ENCODE peak calls at places on chromosomes 11 and 22, in nine cellular contexts. C, E, B, M, T, A, G, L and D are unnamed samples.

GRCh38 chr11:85682330-85683305 is 3.4 kb downstream of the CCDC89 start:
- DNase-seq in M (peak), A (peak), G (peak), L (peak), B (peak), T (no peak), C (no peak), E (peak), D (peak)

GRCh38 chr11:17508306-17508705 is 31.7 kb upstream of the ABCC8 start:
- DNase-seq in B (no peak), G (no peak), E (no peak), A (no peak), M (no peak), C (no peak), T (no peak), L (no peak), D (peak)

GRCh38 chr22:45892681-45893461 is 84.1 kb downstream of the WNT7B start:
- DNase-seq in M (peak), L (no peak), C (no peak), T (no peak), G (no peak), B (no peak), A (peak), E (no peak), D (no peak)

GRCh38 chr11:14386895-14387480 is 28.0 kb upstream of the RRAS2 start:
- DNase-seq in E (no peak), B (peak), L (peak), M (peak), G (peak), T (no peak), C (no peak), A (no peak), D (peak)

GRCh38 chr11:65477271-65478029 is 21.4 kb upstream of the MALAT1 start:
- DNase-seq in C (no peak), T (no peak), B (peak), E (peak), L (peak), A (peak), M (peak), G (peak), D (peak)

GRCh38 chr22:49685116-49685515 is 142.6 kb downstream of the BRD1 start:
- DNase-seq in E (no peak), M (no peak), B (no peak), L (no peak), A (no peak), T (no peak), G (no peak), C (no peak), D (no peak)

GRCh38 chr11:103234974-103235373 is 125.7 kb downstream of the DYNC2H1 start:
- DNase-seq in L (no peak), M (no peak), G (no peak), T (no peak), B (peak), A (no peak), E (no peak), C (no peak), D (peak)

GRCh38 chr11:2375964-2376551 is 1.1 kb upstream of the CD81 start:
- DNase-seq in C (no peak), E (peak), M (no peak), B (no peak), T (no peak), G (no peak), L (no peak), A (peak), D (no peak)

GRCh38 chr11:64164392-64165312 is 1.3 kb downstream of the MACROD1 start:
- DNase-seq in B (no peak), E (peak), L (no peak), A (no peak), C (no peak), T (no peak), G (no peak), M (no peak), D (no peak)

GRCh38 chr22:48088926-48089536 is 1326.6 kb downstream of the TBC1D22A start:
- DNase-seq in B (no peak), M (no peak), L (peak), A (no peak), E (no peak), G (no peak), T (no peak), C (no peak), D (no peak)

GRCh38 chr11:1870721-1871466 is 18.0 kb downstream of the LSP1 start:
- DNase-seq in E (no peak), L (no peak), A (peak), B (no peak), T (no peak), C (no peak), G (no peak), M (no peak), D (peak)

GRCh38 chr11:89175796-89176195 is 1.9 kb upstream of the TYR start:
- DNase-seq in T (no peak), L (peak), C (no peak), B (no peak), E (no peak), M (no peak), A (no peak), G (no peak), D (peak)

GRCh38 chr22:28949788-28950187 is 66.4 kb downstream of the ZNRF3 start:
- DNase-seq in T (no peak), E (no peak), M (no peak), C (no peak), B (peak), A (no peak), G (no peak), L (no peak), D (peak)

GRCh38 chr11:57248780-57249383 is 11.8 kb upstream of the APLNR start:
- DNase-seq in A (peak), L (peak), T (no peak), B (peak), C (peak), E (peak), G (peak), M (peak), D (peak)

GRCh38 chr11:2928605-2929510 is at the start of gene PHLDA2:
- DNase-seq in A (peak), G (peak), T (no peak), L (peak), B (peak), E (peak), M (no peak), C (peak), D (peak)

GRCh38 chr22:19612866-19613572 is 88.8 kb upstream of the CLDN5 start:
- DNase-seq in M (no peak), E (no peak), G (no peak), B (no peak), T (no peak), C (no peak), L (no peak), A (no peak), D (no peak)

DNA sequence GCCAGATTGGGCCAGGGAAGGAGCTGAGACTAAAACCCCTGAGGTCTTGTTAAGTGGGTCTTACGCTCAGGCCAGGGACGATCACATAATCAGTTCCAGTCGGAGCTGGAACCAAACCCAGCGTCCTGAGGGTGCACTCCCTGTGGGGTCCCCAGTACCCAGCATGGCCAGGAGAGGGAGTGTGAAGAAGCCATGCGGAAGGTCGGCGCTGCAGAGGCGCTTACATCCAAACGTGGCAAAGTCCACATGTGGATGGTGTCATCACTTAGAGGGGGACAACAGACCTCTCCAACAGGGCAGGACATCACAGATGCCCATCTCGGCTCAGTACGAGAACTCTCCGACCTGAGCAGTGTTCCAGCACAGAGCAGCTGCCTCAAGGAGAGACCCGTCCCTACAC is 8.3 kb downstream of the ATP5MGL start:
- DNase-seq in G (no peak), M (peak), L (no peak), C (no peak), E (no peak), B (no peak), A (no peak), T (no peak), D (no peak)
- TF ChIP-seq CTCF in G (peak), M (peak), L (peak), C (no peak), E (no peak), B (peak), A (no peak), T (no peak), D (peak)

GRCh38 chr11:116813170-116813569 is 9.9 kb downstream of the APOA4 start:
- DNase-seq in G (no peak), C (no peak), L (no peak), E (no peak), M (no peak), T (no peak), B (no peak), A (no peak), D (no peak)
- H3K4me3 ChIP-seq in G (no peak), C (no peak), L (no peak), E (no peak), M (no peak), T (no peak), B (no peak), A (no peak), D (no peak)

GRCh38 chr11:21323617-21324016 is 654.2 kb downstream of the NELL1 start:
- DNase-seq in T (no peak), G (no peak), M (no peak), E (no peak), A (no peak), B (no peak), C (no peak), L (peak), D (no peak)
- TF ChIP-seq CTCF in T (no peak), G (no peak), M (no peak), E (no peak), A (no peak), B (no peak), C (no peak), L (peak), D (no peak)

GRCh38 chr11:77082838-77083552 is 16.2 kb downstream of the CAPN5 start:
- DNase-seq in L (peak), T (no peak), A (peak), B (peak), M (peak), C (no peak), G (peak), E (no peak), D (peak)

GRCh38 chr11:77083553-77084245 is 16.9 kb downstream of the CAPN5 start:
- DNase-seq in T (no peak), C (no peak), A (no peak), L (no peak), E (no peak), M (peak), B (no peak), G (no peak), D (no peak)

GRCh38 chr11:77080643-77081210 is 14.0 kb downstream of the CAPN5 start:
- DNase-seq in G (no peak), T (no peak), A (no peak), B (peak), L (no peak), M (no peak), E (no peak), C (no peak), D (peak)

GRCh38 chr11:77081381-77081851 is 14.6 kb downstream of the CAPN5 start:
- DNase-seq in M (peak), L (no peak), C (no peak), T (no peak), B (no peak), G (no peak), E (no peak), A (peak), D (no peak)

GRCh38 chr11:77081976-77082836 is 15.4 kb downstream of the CAPN5 start:
- DNase-seq in M (peak), L (no peak), C (no peak), A (peak), T (no peak), E (no peak), B (no peak), G (no peak), D (no peak)
- H3K4me3 ChIP-seq in M (no peak), L (no peak), C (no peak), A (no peak), T (peak), E (no peak), B (no peak), G (no peak), D (no peak)

GRCh38 chr11:60769811-60770210 is 13.1 kb downstream of the MS4A15 start:
- DNase-seq in E (no peak), G (no peak), M (no peak), C (no peak), L (no peak), A (no peak), B (no peak), T (no peak), D (no peak)
- TF ChIP-seq CTCF in E (no peak), G (no peak), M (no peak), C (no peak), L (no peak), A (no peak), B (no peak), T (no peak), D (no peak)

GRCh38 chr11:73311394-73311869 is 3.4 kb downstream of the ARHGEF17 start:
- DNase-seq in G (no peak), B (no peak), C (no peak), L (no peak), T (no peak), A (no peak), E (no peak), M (no peak), D (no peak)
- H3K4me3 ChIP-seq in G (peak), B (peak), C (no peak), L (peak), T (peak), A (peak), E (peak), M (no peak), D (peak)

DNA sequence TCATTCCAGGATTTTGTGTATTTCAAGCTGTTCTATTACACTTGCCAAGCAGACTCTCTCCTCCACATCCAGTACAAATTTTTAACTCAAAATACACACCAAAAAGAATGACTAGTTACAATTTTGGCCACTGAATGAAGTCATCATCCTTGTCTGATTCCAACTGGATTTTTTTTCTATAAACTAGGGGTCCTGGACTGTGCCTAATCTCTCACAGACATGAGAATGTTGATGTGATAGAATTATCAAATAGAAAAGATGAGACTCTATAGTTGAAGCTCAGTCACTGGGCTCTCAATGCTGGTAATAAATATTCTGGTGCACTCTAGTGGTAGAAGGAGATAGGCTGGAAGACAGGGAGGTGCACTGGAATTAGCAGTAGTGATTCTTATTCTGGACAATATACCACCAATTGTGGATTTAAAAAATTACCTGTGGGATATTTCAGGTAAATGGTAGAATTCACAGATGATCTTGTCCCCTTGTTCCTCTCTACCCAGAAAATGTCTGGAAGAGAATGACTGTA is 85.7 kb downstream of the FANCF start:
- DNase-seq in M (no peak), L (peak), E (no peak), B (peak), T (no peak), A (no peak), G (no peak), C (no peak), D (peak)
- TF ChIP-seq CTCF in M (peak), L (peak), E (no peak), B (peak), T (no peak), A (peak), G (no peak), C (peak), D (peak)